ENCODE peak calls at places on chromosome 17, in six cellular contexts. One of them, this sample, is unnamed.

GRCh38 chr17:78710607-78711006 is 71.5 kb downstream of the CYTH1 start:
- DNase-seq in CD8-positive, alpha-beta memory T cell: no peak
- DNase-seq in NCI-H1436: no peak
- DNase-seq in T-cell: no peak
- DNase-seq in GM04504: no peak
- DNase-seq in dorsolateral prefrontal cortex: no peak
- DNase-seq in this sample: no peak

GRCh38 chr17:72822358-72823023 is 270.0 kb downstream of the SLC39A11 start:
- DNase-seq in CD8-positive, alpha-beta memory T cell: no peak
- DNase-seq in NCI-H1436: no peak
- DNase-seq in T-cell: no peak
- DNase-seq in GM04504: no peak
- DNase-seq in dorsolateral prefrontal cortex: no peak
- DNase-seq in this sample: no peak

GRCh38 chr17:81924557-81925532 is 2.7 kb downstream of the MAFG start:
- DNase-seq in CD8-positive, alpha-beta memory T cell: no peak
- DNase-seq in NCI-H1436: no peak
- DNase-seq in T-cell: no peak
- DNase-seq in GM04504: no peak
- DNase-seq in dorsolateral prefrontal cortex: no peak
- DNase-seq in this sample: no peak

GRCh38 chr17:55727920-55728319 is 5.3 kb upstream of the TMEM100 start:
- DNase-seq in CD8-positive, alpha-beta memory T cell: no peak
- DNase-seq in NCI-H1436: no peak
- DNase-seq in T-cell: no peak
- DNase-seq in GM04504: no peak
- DNase-seq in dorsolateral prefrontal cortex: no peak
- DNase-seq in this sample: no peak

GRCh38 chr17:56635640-56636039 is 42.1 kb downstream of the NOG start:
- DNase-seq in CD8-positive, alpha-beta memory T cell: no peak
- DNase-seq in NCI-H1436: no peak
- DNase-seq in T-cell: no peak
- DNase-seq in GM04504: no peak
- DNase-seq in dorsolateral prefrontal cortex: no peak
- DNase-seq in this sample: no peak

GRCh38 chr17:39306028-39306427 is 80.3 kb upstream of the STAC2 start:
- DNase-seq in CD8-positive, alpha-beta memory T cell: no peak
- DNase-seq in NCI-H1436: no peak
- DNase-seq in T-cell: no peak
- DNase-seq in GM04504: no peak
- DNase-seq in dorsolateral prefrontal cortex: no peak
- DNase-seq in this sample: no peak

GRCh38 chr17:55330344-55330933 is 65.7 kb downstream of the HLF start:
- DNase-seq in CD8-positive, alpha-beta memory T cell: no peak
- DNase-seq in NCI-H1436: no peak
- DNase-seq in T-cell: no peak
- DNase-seq in GM04504: no peak
- DNase-seq in dorsolateral prefrontal cortex: no peak
- DNase-seq in this sample: no peak

GRCh38 chr17:81510798-81511549 is 1.6 kb downstream of the ACTG1 start:
- DNase-seq in CD8-positive, alpha-beta memory T cell: peak; percentile 70
- DNase-seq in NCI-H1436: no peak
- DNase-seq in T-cell: peak; percentile 48
- DNase-seq in GM04504: no peak
- DNase-seq in dorsolateral prefrontal cortex: no peak
- DNase-seq in this sample: no peak

GRCh38 chr17:27631897-27632725 is 1.1 kb downstream of the LGALS9 start:
- DNase-seq in CD8-positive, alpha-beta memory T cell: no peak
- DNase-seq in NCI-H1436: no peak
- DNase-seq in T-cell: no peak
- DNase-seq in GM04504: no peak
- DNase-seq in dorsolateral prefrontal cortex: no peak
- DNase-seq in this sample: no peak

GRCh38 chr17:56665864-56666263 is 72.4 kb downstream of the NOG start:
- DNase-seq in CD8-positive, alpha-beta memory T cell: no peak
- DNase-seq in NCI-H1436: no peak
- DNase-seq in T-cell: no peak
- DNase-seq in GM04504: no peak
- DNase-seq in dorsolateral prefrontal cortex: no peak
- DNase-seq in this sample: no peak

GRCh38 chr17:81165246-81166032 is at the start of gene PVALEF:
- DNase-seq in CD8-positive, alpha-beta memory T cell: no peak
- DNase-seq in NCI-H1436: no peak
- DNase-seq in T-cell: no peak
- DNase-seq in GM04504: no peak
- DNase-seq in dorsolateral prefrontal cortex: peak; percentile 47
- DNase-seq in this sample: no peak

GRCh38 chr17:75666959-75667790 is at the start of the genes RECQL5 and SAP30BP:
- DNase-seq in CD8-positive, alpha-beta memory T cell: peak; percentile 99
- DNase-seq in NCI-H1436: peak; percentile 100
- DNase-seq in T-cell: peak; percentile 96
- DNase-seq in GM04504: peak; percentile 97
- DNase-seq in dorsolateral prefrontal cortex: peak; percentile 97
- DNase-seq in this sample: peak; percentile 81